ENCODE peak calls at places on chromosomes 4 and X, in five cellular contexts. M, H, D, I and L are unnamed samples. For H3K9me3, the result is how much of the 10 kb centered on the place peaks cover.

GRCh38 chrX:65668362-65669310 is 1.2 kb downstream of the MSN start:
- DNase-seq in M (no peak), H (peak), D (peak), I (peak), L (peak)

GRCh38 chr4:69881173-69881773 is 21.3 kb upstream of the SULT1E1 start:
- DNase-seq in M (peak), H (no peak), D (no peak), I (peak), L (peak)

GRCh38 chrX:20265726-20266681 is 705 bp downstream of the RPS6KA3 start:
- DNase-seq in M (no peak), H (no peak), D (no peak), I (peak), L (peak)

GRCh38 chrX:16418650-16419049 is 231.3 kb upstream of the S100G start:
- DNase-seq in M (no peak), H (no peak), D (no peak), I (no peak), L (no peak)

GRCh38 chrX:47030339-47030738 is 47.9 kb upstream of the RGN start:
- DNase-seq in M (peak), H (no peak), D (no peak), I (peak), L (peak)

GRCh38 chr4:6618386-6619115 is 21.9 kb upstream of the MRFAP1 start:
- DNase-seq in M (no peak), H (no peak), D (no peak), I (no peak), L (no peak)

GRCh38 chr4:158111241-158111640 is 61.6 kb downstream of the GASK1B start:
- DNase-seq in M (no peak), H (no peak), D (no peak), I (no peak), L (no peak)

GRCh38 chrX:9885150-9885549 is 82.0 kb upstream of the CLDN34 start:
- DNase-seq in M (no peak), H (peak), D (no peak), I (peak), L (no peak)

GRCh38 chrX:129768586-129769466 is 10.9 kb upstream of the SASH3 start:
- DNase-seq in M (no peak), H (no peak), D (no peak), I (no peak), L (no peak)
- H3K4me3 ChIP-seq in M (no peak), H (no peak), D (no peak), I (no peak), L (peak)

DNA sequence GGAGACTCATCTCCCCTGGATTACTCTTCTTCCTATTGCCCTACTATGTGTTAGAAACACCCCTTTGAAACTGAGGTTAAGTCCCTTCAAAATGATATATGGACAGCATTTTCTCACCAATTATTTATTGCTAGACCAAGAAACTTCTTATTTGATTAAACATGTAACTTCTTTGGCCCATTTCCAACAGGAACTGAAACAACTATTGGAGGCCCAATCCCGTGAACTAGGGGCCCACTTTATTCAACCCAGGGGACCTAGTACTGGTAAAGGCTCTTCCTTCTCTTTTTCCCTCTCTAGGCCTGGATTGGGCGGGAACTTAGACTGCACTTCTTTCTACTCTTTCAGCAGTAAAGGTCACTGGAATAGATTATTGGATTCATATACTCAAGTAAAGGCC is 16.7 kb upstream of the COL25A1 start:
- DNase-seq in M (no peak), H (no peak), D (no peak), I (no peak), L (no peak)
- H3K9me3 ChIP-seq in M (under half), H (under half), D (under half), I (under half), L (under half)

GRCh38 chr4:105586638-105587328 is 34.4 kb downstream of the ARHGEF38 start:
- DNase-seq in M (no peak), H (no peak), D (no peak), I (no peak), L (no peak)
- H3K4me3 ChIP-seq in M (no peak), H (no peak), D (no peak), I (no peak), L (no peak)

GRCh38 chr4:48899950-48900349 is 6.6 kb downstream of the OCIAD2 start:
- DNase-seq in M (no peak), H (no peak), D (no peak), I (peak), L (no peak)
- H3K9me3 ChIP-seq in M (under half), H (under half), D (under half), I (under half), L (under half)

DNA sequence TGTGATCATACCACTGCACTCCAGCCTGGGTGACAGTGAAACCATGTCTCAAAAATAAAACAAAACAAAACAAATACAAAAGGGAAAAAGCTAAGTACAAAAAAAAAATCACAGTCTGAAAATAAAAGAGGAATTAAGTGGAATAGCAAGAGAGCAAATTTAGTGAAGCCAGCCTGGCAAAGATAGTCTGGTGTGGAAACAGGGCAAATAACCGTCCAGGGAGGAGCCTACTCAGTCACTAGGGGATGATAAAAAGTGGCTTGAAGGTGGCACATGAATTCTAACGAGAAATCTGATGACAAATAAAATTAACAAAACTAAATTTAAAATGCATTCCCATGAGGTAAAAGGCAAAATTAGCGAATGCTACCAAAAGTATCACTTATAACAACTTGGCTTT is 8.2 kb downstream of the PDGFC start:
- DNase-seq in M (no peak), H (no peak), D (no peak), I (no peak), L (no peak)
- H3K4me3 ChIP-seq in M (no peak), H (no peak), D (no peak), I (no peak), L (no peak)

DNA sequence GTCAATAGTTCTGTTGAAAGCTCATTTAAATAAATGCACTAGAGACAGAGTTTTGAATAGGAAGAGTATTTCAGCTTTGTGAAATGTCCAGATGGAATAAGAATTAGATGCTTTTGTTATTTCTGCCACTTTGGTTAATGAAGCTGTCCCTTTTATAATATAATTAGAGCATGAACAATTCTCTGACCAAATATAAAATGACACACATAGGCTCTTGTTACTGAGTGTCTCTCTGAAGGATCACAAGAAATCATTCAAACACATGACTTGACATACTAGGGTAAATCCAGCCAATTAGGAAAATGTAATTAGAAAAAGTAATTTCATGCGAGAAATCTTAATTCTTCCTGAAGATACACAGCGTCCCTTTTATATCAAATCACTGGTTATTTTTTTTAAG is 68.4 kb upstream of the DDIT4L start:
- DNase-seq in M (no peak), H (no peak), D (no peak), I (no peak), L (no peak)
- H3K9me3 ChIP-seq in M (under half), H (under half), D (under half), I (under half), L (under half)

GRCh38 chr4:125368684-125369083 is 53.9 kb downstream of the FAT4 start:
- DNase-seq in M (peak), H (no peak), D (no peak), I (no peak), L (no peak)
- H3K4me3 ChIP-seq in M (peak), H (no peak), D (peak), I (peak), L (no peak)

GRCh38 chr4:161329852-161330251 is 833.9 kb downstream of the FSTL5 start:
- DNase-seq in M (no peak), H (no peak), D (no peak), I (no peak), L (no peak)
- H3K9me3 ChIP-seq in M (under half), H (under half), D (under half), I (under half), L (under half)

DNA sequence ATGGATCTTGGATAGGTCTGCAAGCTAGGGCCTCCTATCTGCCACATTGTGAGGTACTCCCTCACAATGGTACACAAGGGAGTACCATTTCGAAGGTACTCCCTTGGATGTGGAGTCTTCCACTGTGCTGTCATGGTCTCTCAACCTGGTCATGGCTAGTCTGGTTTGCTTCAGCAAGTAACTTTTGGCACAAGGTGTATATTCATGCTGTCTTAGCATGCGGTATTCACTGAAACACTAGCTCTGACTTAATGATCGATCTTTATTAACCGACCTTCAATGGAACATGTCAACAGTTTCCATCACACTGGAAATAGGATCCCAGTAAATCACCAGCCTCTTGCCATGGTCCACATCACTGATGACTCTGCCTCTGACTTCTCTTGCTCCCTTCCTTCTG is 77.5 kb upstream of the HS3ST1 start:
- DNase-seq in M (no peak), H (no peak), D (no peak), I (no peak), L (no peak)
- H3K4me3 ChIP-seq in M (no peak), H (no peak), D (no peak), I (no peak), L (no peak)